ENCODE peak calls at places on chromosome 17, in nine cellular contexts. T is PC-3, M is GM23338, W is GM23248, X is PC-9, O is hepatocyte, U is MM.1S, B is OCI-LY7, N is HCT116. F is an unnamed sample. For H3K9me2, the result is how much of the 10 kb centered on the place peaks cover.

GRCh38 chr17:43917348-43918025 is 10.2 kb upstream of the MPP2 start:
- DNase-seq in T (no peak), B (no peak), O (peak), U (peak), N (no peak), M (peak), W (peak), X (no peak), F (peak)

GRCh38 chr17:44307387-44308186 is 814 bp upstream of the RUNDC3A start:
- DNase-seq in U (no peak), O (peak), M (peak), W (peak), B (no peak), X (no peak), T (no peak), N (no peak), F (no peak)

GRCh38 chr17:77440571-77440981 is 299.8 kb downstream of the SEC14L1 start:
- DNase-seq in T (no peak), W (no peak), U (peak), M (no peak), N (no peak), B (peak), O (no peak), X (no peak), F (peak)

GRCh38 chr17:29589524-29590260 is at the start of gene GIT1:
- DNase-seq in T (peak), N (peak), B (peak), O (peak), W (peak), U (peak), M (peak), X (peak), F (peak)

GRCh38 chr17:3012926-3013581 is 50.4 kb downstream of the OR1D5 start:
- DNase-seq in O (peak), M (peak), W (peak), N (peak), T (peak), U (peak), X (peak), B (peak), F (peak)

GRCh38 chr17:73474370-73474988 is 162.7 kb upstream of the CDC42EP4 start:
- DNase-seq in X (no peak), T (peak), W (peak), U (no peak), N (peak), B (no peak), O (peak), M (no peak), F (no peak)

GRCh38 chr17:72358465-72358864 is 237.6 kb downstream of the SOX9 start:
- DNase-seq in M (no peak), O (no peak), T (peak), W (peak), U (no peak), X (peak), B (no peak), N (no peak), F (no peak)

GRCh38 chr17:78367193-78367592 is 7.3 kb upstream of the SOCS3 start:
- DNase-seq in N (no peak), U (no peak), B (no peak), O (no peak), W (no peak), X (no peak), T (no peak), M (no peak), F (no peak)

GRCh38 chr17:55414983-55415382 is 6.7 kb downstream of the MMD start:
- DNase-seq in W (no peak), X (no peak), M (no peak), O (no peak), N (no peak), T (no peak), B (no peak), U (no peak), F (no peak)

GRCh38 chr17:7767425-7768021 is 50.0 kb downstream of the DNAH2 start:
- DNase-seq in W (no peak), M (no peak), X (peak), N (no peak), U (no peak), B (no peak), O (no peak), T (no peak), F (no peak)

GRCh38 chr17:49472527-49472926 is 22.6 kb upstream of the NGFR start:
- DNase-seq in W (no peak), B (no peak), M (no peak), N (no peak), U (no peak), X (no peak), O (no peak), T (no peak), F (no peak)

GRCh38 chr17:77948690-77949114 is 9.8 kb upstream of the TNRC6C start:
- DNase-seq in T (peak), M (peak), O (peak), B (no peak), U (no peak), W (peak), N (peak), X (no peak), F (no peak)

GRCh38 chr17:78759203-78759968 is 22.7 kb downstream of the CYTH1 start:
- DNase-seq in U (peak), W (no peak), N (no peak), T (no peak), M (no peak), X (no peak), O (peak), B (peak), F (peak)

GRCh38 chr17:61554209-61554608 is 36.8 kb downstream of the NACA2 start:
- DNase-seq in O (no peak), W (no peak), T (no peak), N (no peak), B (no peak), U (peak), M (no peak), X (no peak), F (no peak)

GRCh38 chr17:55986817-55987216 is 166.5 kb upstream of the ANKFN1 start:
- DNase-seq in O (no peak), M (no peak), N (no peak), U (no peak), X (no peak), T (no peak), B (no peak), W (no peak), F (no peak)

GRCh38 chr17:41777579-41778188 is 8.8 kb downstream of the JUP start:
- DNase-seq in U (no peak), X (peak), W (peak), T (peak), B (no peak), N (no peak), M (no peak), O (peak), F (no peak)

GRCh38 chr17:2023692-2024571 is 1.2 kb downstream of the RTN4RL1 start:
- DNase-seq in W (peak), O (peak), X (peak), B (no peak), M (peak), T (peak), N (peak), U (no peak), F (peak)

GRCh38 chr17:77725851-77726250 is 232.7 kb upstream of the TNRC6C start:
- DNase-seq in O (no peak), U (no peak), X (no peak), T (no peak), M (no peak), N (no peak), W (no peak), B (no peak), F (no peak)

GRCh38 chr17:27634026-27634335 is 3.0 kb downstream of the LGALS9 start:
- DNase-seq in B (no peak), U (no peak), O (no peak), X (no peak), M (no peak), W (no peak), N (no peak), T (no peak), F (no peak)

GRCh38 chr17:49551221-49552069 is 24.2 kb upstream of the NXPH3 start:
- DNase-seq in M (no peak), T (no peak), U (no peak), O (no peak), X (no peak), B (no peak), N (no peak), W (no peak), F (no peak)

GRCh38 chr17:31251618-31252328 is 45.3 kb downstream of the OMG start:
- DNase-seq in X (no peak), W (no peak), U (peak), B (no peak), N (no peak), M (no peak), T (no peak), O (no peak), F (no peak)

GRCh38 chr17:37458805-37459204 is 30.9 kb upstream of the DUSP14 start:
- DNase-seq in U (no peak), W (peak), X (peak), O (no peak), B (no peak), N (no peak), M (no peak), T (peak), F (no peak)

GRCh38 chr17:43840814-43841213 is 6.2 kb upstream of the CD300LG start:
- DNase-seq in B (no peak), M (peak), N (no peak), U (no peak), W (no peak), O (no peak), X (peak), T (peak), F (no peak)

GRCh38 chr17:37671813-37672544 is 28.7 kb upstream of the DDX52 start:
- DNase-seq in W (peak), B (no peak), N (no peak), O (no peak), M (no peak), X (peak), U (no peak), T (peak), F (no peak)

GRCh38 chr17:38464723-38465419 is 36.6 kb downstream of the ARHGAP23 start:
- DNase-seq in B (no peak), W (peak), U (no peak), O (peak), M (peak), N (peak), X (no peak), T (no peak), F (no peak)

GRCh38 chr17:75010683-75011406 is 1.6 kb upstream of the MRPL58 start:
- DNase-seq in T (peak), O (peak), M (peak), B (no peak), U (no peak), X (peak), N (no peak), W (peak), F (no peak)

GRCh38 chr17:28018439-28019070 is 23.9 kb upstream of the NLK start:
- DNase-seq in X (no peak), U (no peak), B (no peak), T (peak), O (no peak), W (peak), M (no peak), N (no peak), F (peak)

GRCh38 chr17:78828470-78829185 is 12.0 kb downstream of the USP36 start:
- DNase-seq in W (peak), U (no peak), T (peak), M (peak), O (peak), X (no peak), B (no peak), N (peak), F (no peak)

GRCh38 chr17:22453181-22453580 is 760.9 kb downstream of the KCNJ18 start:
- DNase-seq in B (no peak), U (no peak), M (no peak), T (no peak), O (no peak), N (no peak), X (no peak), W (no peak), F (no peak)

GRCh38 chr17:19897901-19898300 is 30.2 kb upstream of the ULK2 start:
- DNase-seq in N (peak), U (no peak), T (peak), X (peak), W (peak), M (no peak), B (no peak), O (peak), F (no peak)

GRCh38 chr17:68420065-68420847 is 37.0 kb downstream of the WIPI1 start:
- DNase-seq in B (no peak), W (no peak), T (no peak), O (no peak), U (no peak), N (no peak), M (no peak), X (no peak), F (no peak)

GRCh38 chr17:77899494-77899893 is 59.0 kb upstream of the TNRC6C start:
- DNase-seq in W (no peak), B (no peak), O (no peak), X (no peak), N (no peak), T (no peak), U (no peak), M (no peak), F (peak)

GRCh38 chr17:41492351-41492750 is 2.6 kb upstream of the KRT36 start:
- DNase-seq in M (no peak), T (no peak), B (no peak), W (no peak), O (no peak), U (no peak), X (no peak), N (no peak), F (no peak)

GRCh38 chr17:46072998-46073397 is 73.9 kb downstream of the STH start:
- DNase-seq in W (peak), B (no peak), U (no peak), N (no peak), O (no peak), M (peak), T (peak), X (peak), F (no peak)

DNA sequence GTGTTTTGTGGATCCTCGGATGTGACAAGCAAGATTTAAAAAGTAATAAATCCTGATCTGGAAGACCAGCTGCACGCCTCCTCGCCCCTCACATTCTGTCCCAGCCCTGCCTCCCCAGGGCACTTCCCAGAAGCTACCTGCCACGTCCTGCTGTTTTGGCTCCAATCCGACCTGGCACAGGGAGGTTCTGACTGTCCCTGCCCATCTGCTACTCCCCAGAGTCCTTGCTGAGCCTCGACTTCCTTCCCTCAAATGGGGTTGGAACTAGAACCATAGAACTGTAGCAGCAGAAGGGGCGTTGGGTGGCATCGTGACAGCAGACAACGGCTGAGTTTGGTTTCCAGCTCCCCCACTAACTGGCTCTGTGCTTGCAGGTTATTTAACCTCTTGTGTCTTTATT is 71.7 kb downstream of the RPH3AL start:
- DNase-seq in M (no peak), W (no peak), O (no peak), N (no peak), B (no peak), X (no peak), T (no peak), U (no peak), F (no peak)
- H3K9me2 ChIP-seq in M (under half), W (under half), O (under half), N (under half), B (under half), X (under half), T (under half), U (under half), F (under half)

GRCh38 chr17:57522436-57523005 is 222.6 kb downstream of the CCDC182 start:
- DNase-seq in W (no peak), T (no peak), X (peak), O (no peak), B (no peak), U (no peak), M (no peak), N (no peak), F (peak)
- H3K9me2 ChIP-seq in W (under half), T (under half), X (under half), O (under half), B (under half), U (under half), M (under half), N (under half), F (under half)

DNA sequence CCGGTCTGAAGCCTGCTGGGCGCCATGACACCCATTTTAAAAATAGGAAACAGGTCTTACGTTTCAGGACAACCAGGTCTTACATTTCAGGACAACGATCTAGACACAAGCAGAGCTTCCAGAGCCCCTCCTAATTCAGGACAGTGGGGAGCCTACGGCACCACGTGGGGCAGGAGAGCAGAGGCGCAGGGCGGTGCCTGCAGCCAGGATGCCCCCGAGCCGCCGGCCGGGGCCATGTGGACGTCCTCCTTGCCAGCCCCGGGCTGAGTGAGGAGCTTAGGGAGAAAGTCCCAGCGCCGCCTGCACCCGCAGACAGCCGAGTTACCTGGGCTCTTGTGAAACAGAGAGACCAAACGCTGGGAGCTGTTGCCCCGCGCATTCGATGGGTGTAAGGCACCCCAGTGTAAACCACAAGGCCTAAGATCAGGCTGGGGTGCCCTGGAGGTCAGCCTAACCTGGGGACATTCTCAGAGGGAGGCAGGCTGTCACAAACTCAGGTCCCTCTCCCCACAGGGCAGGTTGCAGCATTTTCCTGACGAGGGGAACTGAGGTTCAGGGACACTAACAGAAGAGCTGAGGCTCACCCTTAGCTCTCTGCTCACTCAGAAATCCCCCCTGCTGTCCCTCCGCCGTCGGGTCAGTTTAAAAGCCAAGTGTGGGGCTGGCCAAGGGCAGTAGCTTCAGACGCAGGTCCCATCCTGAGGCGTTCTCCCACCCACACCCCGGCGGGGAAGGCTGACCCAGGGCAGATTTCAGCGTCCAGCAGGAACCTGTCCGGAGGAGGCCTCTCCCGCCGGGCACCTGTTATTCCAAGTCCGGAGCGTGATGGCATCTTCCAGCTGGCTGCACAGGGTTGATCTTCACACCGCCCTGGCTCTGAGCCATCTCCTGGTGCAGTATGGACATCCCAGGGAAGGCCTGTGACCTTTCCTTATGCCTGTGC is 1.8 kb upstream of the NOTUM start:
- DNase-seq in M (peak), U (no peak), X (no peak), B (no peak), O (no peak), N (no peak), W (no peak), T (no peak), F (no peak)
- H3K9me2 ChIP-seq in M (under half), U (under half), X (under half), B (under half), O (under half), N (under half), W (under half), T (under half), F (under half)

GRCh38 chr17:17851101-17851500 is 14.3 kb upstream of the SREBF1 start:
- DNase-seq in O (no peak), X (no peak), W (no peak), T (no peak), U (no peak), M (no peak), B (no peak), N (no peak), F (no peak)
- H3K9me2 ChIP-seq in O (under half), X (under half), W (under half), T (under half), U (under half), M (under half), B (under half), N (under half), F (under half)

GRCh38 chr17:6684460-6684783 is 28.7 kb downstream of the SLC13A5 start:
- DNase-seq in T (no peak), U (no peak), B (no peak), M (no peak), N (no peak), O (no peak), X (peak), W (no peak), F (no peak)

GRCh38 chr17:6683081-6683684 is 30.0 kb downstream of the SLC13A5 start:
- DNase-seq in N (no peak), B (no peak), X (peak), U (no peak), M (no peak), O (no peak), T (no peak), W (no peak), F (no peak)

GRCh38 chr17:6684881-6685767 is 28.0 kb downstream of the SLC13A5 start:
- DNase-seq in M (no peak), O (no peak), U (no peak), W (no peak), B (no peak), T (no peak), N (no peak), X (peak), F (no peak)

GRCh38 chr17:6683730-6684459 is 29.3 kb downstream of the SLC13A5 start:
- DNase-seq in M (no peak), N (no peak), T (no peak), X (peak), U (no peak), O (no peak), B (no peak), W (no peak), F (no peak)

DNA sequence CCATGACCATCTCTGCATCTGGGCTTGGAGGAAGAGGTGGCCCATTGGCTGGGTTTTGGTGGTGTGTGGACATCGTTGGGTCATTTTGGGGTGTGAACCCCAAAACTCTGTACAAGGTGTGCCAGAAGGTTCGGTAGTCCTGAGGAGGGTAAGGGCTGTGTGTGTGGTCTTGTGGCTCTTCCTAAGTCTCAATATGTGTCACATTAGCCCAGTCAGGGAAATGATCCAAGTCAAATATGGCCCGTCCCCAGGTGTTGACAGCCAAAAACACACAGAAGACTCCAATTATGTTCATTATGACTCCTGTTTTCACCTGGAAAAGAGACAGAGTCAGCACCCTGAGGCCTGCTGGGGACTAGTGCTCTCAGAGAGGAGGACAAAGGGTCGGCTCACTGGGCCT is 27.1 kb downstream of the SLC13A5 start:
- DNase-seq in N (no peak), W (no peak), O (no peak), X (peak), U (no peak), M (no peak), T (no peak), B (no peak), F (no peak)
- H3K9me2 ChIP-seq in N (under half), W (under half), O (under half), X (under half), U (under half), M (under half), T (under half), B (under half), F (under half)

GRCh38 chr17:62984801-62985200 is 18.8 kb downstream of the TANC2 start:
- DNase-seq in N (no peak), B (no peak), M (no peak), X (no peak), O (no peak), U (no peak), T (no peak), W (no peak), F (no peak)
- H3K9me2 ChIP-seq in N (under half), B (under half), M (under half), X (under half), O (under half), U (under half), T (under half), W (under half), F (under half)

DNA sequence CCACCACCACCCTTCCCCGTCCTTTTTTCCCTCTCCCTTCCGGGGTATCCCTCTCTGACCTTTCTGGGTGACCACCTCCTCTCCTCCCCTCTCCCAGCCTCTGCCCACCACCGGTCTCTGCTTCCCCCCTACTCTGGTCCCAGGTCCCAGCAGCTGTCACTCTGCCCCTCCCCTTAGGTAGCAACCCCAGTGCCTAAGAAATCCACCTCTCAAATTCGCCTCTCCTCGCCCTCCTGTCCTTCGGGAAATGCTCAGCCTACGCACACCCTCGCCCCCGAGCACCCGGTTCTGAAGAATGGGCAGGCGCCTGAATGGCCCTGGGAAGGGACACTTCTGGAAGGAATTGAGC is 775 bp upstream of the SP6 start:
- DNase-seq in U (no peak), B (no peak), N (no peak), T (no peak), W (no peak), O (no peak), X (no peak), M (peak), F (no peak)
- H3K9me2 ChIP-seq in U (under half), B (under half), N (under half), T (under half), W (under half), O (under half), X (under half), M (under half), F (under half)

F was measured in Karpas-422.